ENCODE peak calls at places on chromosomes 3 and 15, in four cellular contexts. Z is GM12864; S is CD8-positive, alpha-beta T cell; W is H1. V is an unnamed sample.

GRCh38 chr3:159782724-159783421 is 205.8 kb upstream of the IL12A start:
- DNase-seq in Z (no peak), S (no peak), W (no peak), V (no peak)

GRCh38 chr3:123332124-123332641 is 116.7 kb downstream of the ADCY5 start:
- DNase-seq in Z (no peak), S (no peak), W (no peak), V (no peak)

GRCh38 chr15:38316311-38316710 is 63.7 kb downstream of the SPRED1 start:
- DNase-seq in Z (no peak), S (no peak), W (no peak), V (no peak)

GRCh38 chr15:41647269-41647668 is 12.9 kb upstream of the MGA start:
- DNase-seq in Z (no peak), S (no peak), W (no peak), V (no peak)

GRCh38 chr3:101849714-101850326 is 506 bp downstream of the NFKBIZ start:
- DNase-seq in Z (no peak), S (peak), W (no peak), V (no peak)

GRCh38 chr15:64716452-64716851 is 58.9 kb downstream of the RBPMS2 start:
- DNase-seq in Z (no peak), S (no peak), W (no peak), V (no peak)

GRCh38 chr15:80308002-80308401 is 56.0 kb upstream of the CTXND1 start:
- DNase-seq in Z (no peak), S (no peak), W (peak), V (no peak)

GRCh38 chr3:148006508-148006907 is 597.3 kb downstream of the ZIC1 start:
- DNase-seq in Z (no peak), S (no peak), W (no peak), V (no peak)

GRCh38 chr3:12454076-12454807 is 30.0 kb upstream of the TSEN2 start:
- DNase-seq in Z (no peak), S (no peak), W (no peak), V (no peak)

GRCh38 chr3:81823882-81824395 is 62.5 kb upstream of the GBE1 start:
- DNase-seq in Z (peak), S (no peak), W (peak), V (no peak)

GRCh38 chr3:17157713-17158112 is 273.0 kb downstream of the PLCL2 start:
- DNase-seq in Z (no peak), S (no peak), W (no peak), V (no peak)

DNA sequence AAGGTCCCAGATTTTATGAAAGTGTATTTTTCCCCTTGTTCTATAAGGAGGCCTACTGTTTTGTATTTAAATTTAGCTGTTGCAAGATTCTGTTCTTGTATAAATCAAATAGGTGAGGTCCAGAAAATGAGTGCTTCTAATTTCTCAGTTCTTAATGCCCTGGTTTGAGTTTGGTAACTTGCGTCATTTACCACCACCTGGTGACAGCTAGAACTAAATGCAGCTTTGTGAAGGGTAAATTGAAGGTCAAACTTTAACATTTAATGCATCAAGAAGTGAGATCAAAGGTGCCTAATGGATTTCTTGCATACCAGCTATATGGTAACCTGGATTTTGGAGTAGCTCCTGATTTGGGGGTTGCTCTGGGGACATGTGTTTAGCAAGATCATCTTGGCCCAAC is 50.7 kb upstream of the POLR2M start:
- DNase-seq in Z (no peak), S (no peak), W (no peak), V (no peak)
- TF ChIP-seq CTCF in Z (no peak), S (no peak), W (peak), V (no peak)

GRCh38 chr3:60935709-60936108 is 315.5 kb downstream of the FHIT start:
- DNase-seq in Z (no peak), S (no peak), W (no peak), V (no peak)
- TF ChIP-seq CTCF in Z (no peak), S (no peak), W (no peak), V (no peak)

GRCh38 chr3:157351981-157352380 is 84.7 kb upstream of the PTX3 start:
- DNase-seq in Z (no peak), S (no peak), W (no peak), V (no peak)
- TF ChIP-seq CTCF in Z (peak), S (no peak), W (no peak), V (no peak)

GRCh38 chr3:134312072-134312872 is 61.6 kb upstream of the RYK start:
- DNase-seq in Z (no peak), S (no peak), W (no peak), V (peak)
- TF ChIP-seq CTCF in Z (peak), S (no peak), W (peak), V (no peak)

V was measured in GM13977.